ENCODE peak calls at places on chromosomes 16 and 17, in ten cellular contexts. W, E, P, F, S, J, M, U, B and Z are unnamed samples.

GRCh38 chr17:80475949-80476876 is at the start of gene NPTX1:
- DNase-seq in S (peak; percentile 67), M (peak; percentile 48), E (no peak), P (peak; percentile 73), U (peak; percentile 42), W (no peak), F (no peak), J (no peak), B (no peak), Z (no peak)

GRCh38 chr17:60738287-60738686 is 60.6 kb downstream of the BCAS3 start:
- DNase-seq in U (no peak), B (no peak), P (no peak), W (no peak), F (no peak), J (no peak), M (no peak), E (no peak), S (no peak), Z (no peak)

GRCh38 chr16:56610017-56610608 is 1.7 kb downstream of the MT2A start:
- DNase-seq in M (no peak), W (peak; percentile 46), E (peak; percentile 81), S (no peak), P (peak; percentile 86), J (no peak), F (peak; percentile 83), B (no peak), U (no peak), Z (peak; percentile 90)

GRCh38 chr17:61414936-61415251 is 15.3 kb downstream of the TBX2 start:
- DNase-seq in B (no peak), S (no peak), W (no peak), M (no peak), J (no peak), F (no peak), U (no peak), P (no peak), E (no peak), Z (no peak)

GRCh38 chr17:17770371-17771059 is 66.3 kb downstream of the SREBF1 start:
- DNase-seq in M (no peak), J (no peak), W (no peak), E (no peak), P (no peak), F (no peak), S (no peak), B (no peak), U (no peak), Z (no peak)

GRCh38 chr17:28760987-28761562 is 17.3 kb downstream of the TRAF4 start:
- DNase-seq in E (peak; percentile 89), F (no peak), P (peak; percentile 46), U (no peak), S (peak; percentile 64), W (no peak), B (no peak), J (no peak), M (no peak), Z (peak; percentile 99)

GRCh38 chr17:45171338-45172231 is 9.9 kb downstream of the HEXIM2 start:
- DNase-seq in S (peak; percentile 79), P (peak; percentile 26), F (no peak), J (no peak), M (peak; percentile 97), B (no peak), U (peak; percentile 54), E (peak; percentile 68), W (no peak), Z (no peak)

GRCh38 chr17:77959216-77959925 is 868 bp downstream of the TNRC6C start:
- DNase-seq in S (peak; percentile 63), B (peak; percentile 35), F (peak; percentile 48), U (peak; percentile 44), W (peak; percentile 21), M (peak; percentile 52), P (peak; percentile 56), J (no peak), E (peak; percentile 46), Z (peak; percentile 24)

GRCh38 chr16:58128721-58129096 is 472 bp downstream of the CFAP20 start:
- DNase-seq in P (peak; percentile 45), S (peak; percentile 76), F (no peak), W (peak; percentile 20), E (no peak), U (peak; percentile 58), M (no peak), B (peak; percentile 35), J (no peak), Z (peak; percentile 18)

GRCh38 chr16:84082835-84083569 is 33.7 kb downstream of the MBTPS1 start:
- DNase-seq in P (no peak), W (no peak), J (no peak), M (no peak), S (no peak), U (no peak), F (no peak), E (no peak), B (no peak), Z (no peak)

GRCh38 chr17:75124041-75124818 is 7.3 kb downstream of the NT5C start:
- DNase-seq in F (no peak), E (peak; percentile 78), M (peak; percentile 47), B (peak; percentile 89), S (no peak), P (no peak), W (peak; percentile 8), U (no peak), J (no peak), Z (no peak)

GRCh38 chr17:11140028-11140427 is 101.0 kb upstream of the SHISA6 start:
- DNase-seq in F (no peak), J (no peak), W (no peak), B (no peak), E (no peak), S (no peak), U (no peak), M (no peak), P (no peak), Z (peak; percentile 72)

GRCh38 chr17:30969989-30970680 is 704 bp upstream of the RNF135 start:
- DNase-seq in J (no peak), S (peak; percentile 54), F (peak; percentile 18), B (no peak), W (no peak), M (no peak), U (no peak), P (no peak), E (no peak), Z (peak; percentile 3)

GRCh38 chr17:6753006-6753445 is 2.8 kb upstream of the XAF1 start:
- DNase-seq in F (peak; percentile 15), U (no peak), B (no peak), E (peak; percentile 56), J (no peak), M (no peak), P (peak; percentile 74), S (peak; percentile 57), W (peak; percentile 36), Z (peak; percentile 45)

GRCh38 chr17:44386182-44386525 is 3.3 kb downstream of the ITGA2B start:
- DNase-seq in B (no peak), W (no peak), J (no peak), P (no peak), M (no peak), S (no peak), E (no peak), U (no peak), F (no peak), Z (no peak)

GRCh38 chr16:49095539-49095938 is 186.1 kb downstream of the CBLN1 start:
- DNase-seq in E (no peak), J (no peak), M (no peak), U (no peak), B (no peak), P (no peak), W (no peak), F (no peak), S (no peak), Z (no peak)

GRCh38 chr16:4433914-4434787 is 8.5 kb downstream of the DNAJA3 start:
- DNase-seq in J (no peak), U (no peak), M (no peak), F (no peak), S (no peak), W (no peak), E (no peak), P (no peak), B (no peak), Z (no peak)

GRCh38 chr16:4431023-4431422 is 5.4 kb downstream of the DNAJA3 start:
- DNase-seq in F (no peak), S (no peak), P (no peak), J (no peak), U (no peak), M (no peak), E (no peak), B (no peak), W (no peak), Z (no peak)

GRCh38 chr16:4437366-4437765 is 11.7 kb downstream of the DNAJA3 start:
- DNase-seq in J (no peak), B (no peak), U (no peak), W (no peak), F (no peak), S (no peak), M (no peak), P (no peak), E (no peak), Z (no peak)

GRCh38 chr16:4435668-4436067 is 10.0 kb downstream of the DNAJA3 start:
- DNase-seq in U (no peak), M (no peak), S (no peak), F (no peak), J (no peak), P (peak; percentile 18), E (no peak), W (no peak), B (no peak), Z (no peak)

GRCh38 chr16:4433228-4433627 is 7.6 kb downstream of the DNAJA3 start:
- DNase-seq in M (no peak), E (no peak), J (no peak), W (no peak), U (no peak), S (no peak), B (no peak), F (no peak), P (no peak), Z (peak; percentile 58)
- H3K36me3 ChIP-seq in M (no peaks in the 10 kb centered on the region), E (peaks cover 60% of the 10 kb centered on the region), J (peaks cover 9% of the 10 kb centered on the region), W (peaks cover 35% of the 10 kb centered on the region), U (peaks cover 14% of the 10 kb centered on the region), S (peaks cover 4% of the 10 kb centered on the region), B (peaks cover 54% of the 10 kb centered on the region), F (peaks cover 54% of the 10 kb centered on the region), P (peaks cover 50% of the 10 kb centered on the region), Z (peaks cover 41% of the 10 kb centered on the region)

GRCh38 chr16:81615833-81616232 is 163.3 kb upstream of the PLCG2 start:
- DNase-seq in S (no peak), U (no peak), M (no peak), B (no peak), E (no peak), J (no peak), F (no peak), W (no peak), P (no peak), Z (no peak)
- H3K27me3 ChIP-seq in S (no peaks in the 10 kb centered on the region), U (no peaks in the 10 kb centered on the region), M (no peaks in the 10 kb centered on the region), B (no peaks in the 10 kb centered on the region), E (no peaks in the 10 kb centered on the region), J (no peaks in the 10 kb centered on the region), F (no peaks in the 10 kb centered on the region), W (no peaks in the 10 kb centered on the region), P (no peaks in the 10 kb centered on the region), Z (no peaks in the 10 kb centered on the region)

GRCh38 chr17:82014432-82014831 is 8.2 kb downstream of the CENPX start:
- DNase-seq in M (no peak), P (no peak), W (no peak), S (no peak), U (no peak), B (no peak), J (no peak), F (no peak), E (no peak), Z (peak; percentile 75)
- H3K36me3 ChIP-seq in M (no peaks in the 10 kb centered on the region), P (peaks cover 4% of the 10 kb centered on the region), W (peaks cover 6% of the 10 kb centered on the region), S (no peaks in the 10 kb centered on the region), U (no peaks in the 10 kb centered on the region), B (peaks cover 8% of the 10 kb centered on the region), J (no peaks in the 10 kb centered on the region), F (peaks cover 31% of the 10 kb centered on the region), E (peaks cover 10% of the 10 kb centered on the region), Z (peaks cover 8% of the 10 kb centered on the region)

GRCh38 chr17:48733632-48734327 is 5.2 kb upstream of the HOXB13 start:
- DNase-seq in M (no peak), U (no peak), E (no peak), S (peak; percentile 50), B (no peak), W (no peak), F (no peak), P (no peak), J (no peak), Z (no peak)
- H3K27me3 ChIP-seq in M (no peaks in the 10 kb centered on the region), U (peaks cover 100% of the 10 kb centered on the region), E (peaks cover 97% of the 10 kb centered on the region), S (peaks cover 100% of the 10 kb centered on the region), B (peaks cover 96% of the 10 kb centered on the region), W (peaks cover 91% of the 10 kb centered on the region), F (peaks cover 24% of the 10 kb centered on the region), P (peaks cover 95% of the 10 kb centered on the region), J (peaks cover 26% of the 10 kb centered on the region), Z (no peaks in the 10 kb centered on the region)